ENCODE peak calls at places on chromosomes 5 and 9, in nine cellular contexts. One of them, this sample, is unnamed.

GRCh38 chr5:89269721-89270120 is 386.7 kb upstream of the MEF2C start:
- DNase-seq in neural progenitor cell: no peak
- DNase-seq in AG09319: no peak
- DNase-seq in AG20443: no peak
- DNase-seq in SW 1271: no peak
- DNase-seq in NCI-H748 treated with DMSO at 0.1 percent for 48 hours: no peak
- DNase-seq in stimulated activated CD8-positive, alpha-beta memory T cell treated with anti-CD3 and anti-CD28 coated beads, Interleukin-7, amount 100 ng/mL, for 24 hours: no peak
- DNase-seq in A172: no peak
- DNase-seq in activated CD4-positive, alpha-beta memory T cell treated with anti-CD3 and anti-CD28 coated beads, Interleukin-2, amount 10 ng/mL, durations not matched to agents 7 days and 5 days: no peak
- DNase-seq in this sample: no peak

GRCh38 chr5:168023190-168023589 is 268.3 kb upstream of the WWC1 start:
- DNase-seq in neural progenitor cell: peak
- DNase-seq in AG09319: no peak
- DNase-seq in AG20443: peak
- DNase-seq in SW 1271: no peak
- DNase-seq in NCI-H748 treated with DMSO at 0.1 percent for 48 hours: peak
- DNase-seq in stimulated activated CD8-positive, alpha-beta memory T cell treated with anti-CD3 and anti-CD28 coated beads, Interleukin-7, amount 100 ng/mL, for 24 hours: no peak
- DNase-seq in A172: no peak
- DNase-seq in activated CD4-positive, alpha-beta memory T cell treated with anti-CD3 and anti-CD28 coated beads, Interleukin-2, amount 10 ng/mL, durations not matched to agents 7 days and 5 days: no peak
- DNase-seq in this sample: no peak

GRCh38 chr5:159786901-159787691 is 129.2 kb upstream of the ADRA1B start:
- DNase-seq in neural progenitor cell: no peak
- DNase-seq in AG09319: peak
- DNase-seq in AG20443: peak
- DNase-seq in SW 1271: no peak
- DNase-seq in NCI-H748 treated with DMSO at 0.1 percent for 48 hours: no peak
- DNase-seq in stimulated activated CD8-positive, alpha-beta memory T cell treated with anti-CD3 and anti-CD28 coated beads, Interleukin-7, amount 100 ng/mL, for 24 hours: no peak
- DNase-seq in A172: no peak
- DNase-seq in activated CD4-positive, alpha-beta memory T cell treated with anti-CD3 and anti-CD28 coated beads, Interleukin-2, amount 10 ng/mL, durations not matched to agents 7 days and 5 days: no peak
- DNase-seq in this sample: no peak

GRCh38 chr5:174533127-174533453 is 191.3 kb upstream of the MSX2 start:
- DNase-seq in neural progenitor cell: no peak
- DNase-seq in AG09319: no peak
- DNase-seq in AG20443: no peak
- DNase-seq in SW 1271: no peak
- DNase-seq in NCI-H748 treated with DMSO at 0.1 percent for 48 hours: no peak
- DNase-seq in stimulated activated CD8-positive, alpha-beta memory T cell treated with anti-CD3 and anti-CD28 coated beads, Interleukin-7, amount 100 ng/mL, for 24 hours: no peak
- DNase-seq in A172: peak
- DNase-seq in activated CD4-positive, alpha-beta memory T cell treated with anti-CD3 and anti-CD28 coated beads, Interleukin-2, amount 10 ng/mL, durations not matched to agents 7 days and 5 days: no peak
- DNase-seq in this sample: no peak

GRCh38 chr5:94503677-94504076 is 114.7 kb downstream of the KIAA0825 start:
- DNase-seq in neural progenitor cell: no peak
- DNase-seq in AG09319: no peak
- DNase-seq in AG20443: no peak
- DNase-seq in SW 1271: no peak
- DNase-seq in NCI-H748 treated with DMSO at 0.1 percent for 48 hours: no peak
- DNase-seq in stimulated activated CD8-positive, alpha-beta memory T cell treated with anti-CD3 and anti-CD28 coated beads, Interleukin-7, amount 100 ng/mL, for 24 hours: no peak
- DNase-seq in A172: no peak
- DNase-seq in activated CD4-positive, alpha-beta memory T cell treated with anti-CD3 and anti-CD28 coated beads, Interleukin-2, amount 10 ng/mL, durations not matched to agents 7 days and 5 days: no peak
- DNase-seq in this sample: no peak

GRCh38 chr9:37414503-37414943 is 8.0 kb upstream of the GRHPR start:
- DNase-seq in neural progenitor cell: peak
- DNase-seq in AG09319: no peak
- DNase-seq in AG20443: no peak
- DNase-seq in SW 1271: no peak
- DNase-seq in NCI-H748 treated with DMSO at 0.1 percent for 48 hours: no peak
- DNase-seq in stimulated activated CD8-positive, alpha-beta memory T cell treated with anti-CD3 and anti-CD28 coated beads, Interleukin-7, amount 100 ng/mL, for 24 hours: no peak
- DNase-seq in A172: no peak
- DNase-seq in activated CD4-positive, alpha-beta memory T cell treated with anti-CD3 and anti-CD28 coated beads, Interleukin-2, amount 10 ng/mL, durations not matched to agents 7 days and 5 days: no peak
- DNase-seq in this sample: no peak

GRCh38 chr5:142364251-142365145 is 39.7 kb upstream of the SPRY4 start:
- DNase-seq in neural progenitor cell: no peak
- DNase-seq in AG09319: no peak
- DNase-seq in AG20443: no peak
- DNase-seq in SW 1271: no peak
- DNase-seq in NCI-H748 treated with DMSO at 0.1 percent for 48 hours: peak
- DNase-seq in stimulated activated CD8-positive, alpha-beta memory T cell treated with anti-CD3 and anti-CD28 coated beads, Interleukin-7, amount 100 ng/mL, for 24 hours: no peak
- DNase-seq in A172: peak
- DNase-seq in activated CD4-positive, alpha-beta memory T cell treated with anti-CD3 and anti-CD28 coated beads, Interleukin-2, amount 10 ng/mL, durations not matched to agents 7 days and 5 days: no peak
- DNase-seq in this sample: peak

GRCh38 chr9:5688109-5688508 is 59.2 kb downstream of the RIC1 start:
- DNase-seq in neural progenitor cell: no peak
- DNase-seq in AG09319: no peak
- DNase-seq in AG20443: no peak
- DNase-seq in SW 1271: no peak
- DNase-seq in NCI-H748 treated with DMSO at 0.1 percent for 48 hours: no peak
- DNase-seq in stimulated activated CD8-positive, alpha-beta memory T cell treated with anti-CD3 and anti-CD28 coated beads, Interleukin-7, amount 100 ng/mL, for 24 hours: no peak
- DNase-seq in A172: no peak
- DNase-seq in activated CD4-positive, alpha-beta memory T cell treated with anti-CD3 and anti-CD28 coated beads, Interleukin-2, amount 10 ng/mL, durations not matched to agents 7 days and 5 days: no peak
- DNase-seq in this sample: no peak

GRCh38 chr9:105138306-105138801 is 106.1 kb upstream of the SLC44A1 start:
- DNase-seq in neural progenitor cell: peak
- DNase-seq in AG09319: no peak
- DNase-seq in AG20443: no peak
- DNase-seq in SW 1271: no peak
- DNase-seq in NCI-H748 treated with DMSO at 0.1 percent for 48 hours: peak
- DNase-seq in stimulated activated CD8-positive, alpha-beta memory T cell treated with anti-CD3 and anti-CD28 coated beads, Interleukin-7, amount 100 ng/mL, for 24 hours: no peak
- DNase-seq in A172: no peak
- DNase-seq in activated CD4-positive, alpha-beta memory T cell treated with anti-CD3 and anti-CD28 coated beads, Interleukin-2, amount 10 ng/mL, durations not matched to agents 7 days and 5 days: no peak
- DNase-seq in this sample: no peak

GRCh38 chr5:24381861-24382460 is 262.8 kb downstream of the CDH10 start:
- DNase-seq in neural progenitor cell: peak
- DNase-seq in AG09319: no peak
- DNase-seq in AG20443: no peak
- DNase-seq in SW 1271: no peak
- DNase-seq in NCI-H748 treated with DMSO at 0.1 percent for 48 hours: no peak
- DNase-seq in stimulated activated CD8-positive, alpha-beta memory T cell treated with anti-CD3 and anti-CD28 coated beads, Interleukin-7, amount 100 ng/mL, for 24 hours: no peak
- DNase-seq in A172: peak
- DNase-seq in activated CD4-positive, alpha-beta memory T cell treated with anti-CD3 and anti-CD28 coated beads, Interleukin-2, amount 10 ng/mL, durations not matched to agents 7 days and 5 days: no peak
- DNase-seq in this sample: no peak

GRCh38 chr5:77277764-77278163 is 67.3 kb downstream of the PDE8B start:
- DNase-seq in neural progenitor cell: no peak
- DNase-seq in AG09319: no peak
- DNase-seq in AG20443: no peak
- DNase-seq in SW 1271: no peak
- DNase-seq in NCI-H748 treated with DMSO at 0.1 percent for 48 hours: no peak
- DNase-seq in stimulated activated CD8-positive, alpha-beta memory T cell treated with anti-CD3 and anti-CD28 coated beads, Interleukin-7, amount 100 ng/mL, for 24 hours: no peak
- DNase-seq in A172: no peak
- DNase-seq in activated CD4-positive, alpha-beta memory T cell treated with anti-CD3 and anti-CD28 coated beads, Interleukin-2, amount 10 ng/mL, durations not matched to agents 7 days and 5 days: no peak
- DNase-seq in this sample: no peak

GRCh38 chr5:133581348-133581747 is 31.0 kb downstream of the FSTL4 start:
- DNase-seq in neural progenitor cell: no peak
- DNase-seq in AG09319: no peak
- DNase-seq in AG20443: no peak
- DNase-seq in SW 1271: no peak
- DNase-seq in NCI-H748 treated with DMSO at 0.1 percent for 48 hours: no peak
- DNase-seq in stimulated activated CD8-positive, alpha-beta memory T cell treated with anti-CD3 and anti-CD28 coated beads, Interleukin-7, amount 100 ng/mL, for 24 hours: no peak
- DNase-seq in A172: no peak
- DNase-seq in activated CD4-positive, alpha-beta memory T cell treated with anti-CD3 and anti-CD28 coated beads, Interleukin-2, amount 10 ng/mL, durations not matched to agents 7 days and 5 days: no peak
- DNase-seq in this sample: no peak

GRCh38 chr5:100406640-100407039 is 128.5 kb upstream of the FAM174A start:
- DNase-seq in neural progenitor cell: no peak
- DNase-seq in AG09319: no peak
- DNase-seq in AG20443: no peak
- DNase-seq in SW 1271: no peak
- DNase-seq in NCI-H748 treated with DMSO at 0.1 percent for 48 hours: no peak
- DNase-seq in stimulated activated CD8-positive, alpha-beta memory T cell treated with anti-CD3 and anti-CD28 coated beads, Interleukin-7, amount 100 ng/mL, for 24 hours: no peak
- DNase-seq in A172: no peak
- DNase-seq in activated CD4-positive, alpha-beta memory T cell treated with anti-CD3 and anti-CD28 coated beads, Interleukin-2, amount 10 ng/mL, durations not matched to agents 7 days and 5 days: no peak
- DNase-seq in this sample: no peak

This sample was measured in WERI-Rb-1.